ENCODE peak calls at places on chromosomes 16 and 17, in eight cellular contexts. R is OCI-LY7; G is activated T-helper 1 cell treated with anti-CD3 and anti-CD28 coated beads, Interleukin-12 subunit alpha, Interleukin-12 subunit beta, Interleukin-2, Interleukin-4 antibody, amounts not matched to agents 30 ng/mL and 10 ng/mL and 1 ng/mL, durations not matched to agents 14 hours and 24 hours and 36 hours; M is T47D; H is lower leg skin; K is LoVo; D is GM23248; I is cardiac fibroblast. Q is an unnamed sample.

GRCh38 chr16:21161211-21161610 is 2.7 kb downstream of the LDAF1 start:
- DNase-seq in G (no peak), M (no peak), K (no peak), H (no peak), D (peak), I (no peak), R (no peak), Q (no peak)

GRCh38 chr17:21208352-21208751 is 5.6 kb downstream of the TMEM11 start:
- DNase-seq in G (no peak), M (no peak), K (no peak), I (no peak), H (no peak), R (no peak), D (no peak), Q (no peak)

GRCh38 chr17:61285483-61286320 is 113.9 kb upstream of the TBX2 start:
- DNase-seq in R (no peak), H (no peak), I (peak), D (peak), G (no peak), K (no peak), M (no peak), Q (no peak)

GRCh38 chr16:54072237-54072636 is 214.3 kb downstream of the IRX3 start:
- DNase-seq in G (no peak), R (no peak), D (no peak), H (no peak), M (no peak), I (no peak), K (no peak), Q (peak)

GRCh38 chr17:61487161-61487654 is 35.0 kb downstream of the TBX4 start:
- DNase-seq in H (no peak), G (no peak), M (no peak), K (no peak), D (no peak), R (no peak), I (no peak), Q (peak)

GRCh38 chr16:23435500-23435899 is 17.5 kb downstream of the COG7 start:
- DNase-seq in K (peak), M (peak), R (peak), I (peak), H (no peak), G (peak), D (peak), Q (peak)

GRCh38 chr17:82603981-82604448 is 44.2 kb downstream of the WDR45B start:
- DNase-seq in I (peak), G (peak), D (no peak), K (no peak), R (no peak), M (no peak), H (peak), Q (no peak)

GRCh38 chr17:43673516-43674323 is 12.0 kb upstream of the MEOX1 start:
- DNase-seq in H (peak), D (peak), K (peak), M (peak), I (peak), G (peak), R (peak), Q (peak)

GRCh38 chr17:7704601-7705268 is at the start of gene EFNB3:
- DNase-seq in R (no peak), I (no peak), H (no peak), M (peak), K (no peak), D (peak), G (no peak), Q (peak)

GRCh38 chr17:49977463-49978389 is 8.7 kb downstream of the DLX4 start:
- DNase-seq in I (no peak), M (no peak), H (no peak), G (no peak), D (peak), R (no peak), K (no peak), Q (no peak)

GRCh38 chr17:19247423-19247822 is 10.3 kb downstream of the EPN2 start:
- DNase-seq in D (no peak), K (no peak), R (no peak), H (no peak), M (no peak), I (no peak), G (no peak), Q (no peak)

GRCh38 chr17:27421111-27421510 is 35.1 kb upstream of the KSR1 start:
- DNase-seq in K (no peak), H (no peak), M (no peak), R (no peak), D (no peak), G (no peak), I (no peak), Q (no peak)

GRCh38 chr17:27533874-27534815 is 77.9 kb downstream of the KSR1 start:
- DNase-seq in H (no peak), K (peak), D (peak), R (no peak), G (no peak), M (no peak), I (peak), Q (no peak)

GRCh38 chr16:57355898-57356414 is 2.6 kb upstream of the CCL22 start:
- DNase-seq in H (no peak), G (no peak), M (no peak), K (no peak), I (no peak), D (no peak), R (no peak), Q (no peak)

GRCh38 chr17:75125984-75126383 is 5.6 kb downstream of the NT5C start:
- DNase-seq in K (no peak), R (peak), M (peak), D (no peak), G (peak), H (no peak), I (no peak), Q (no peak)

GRCh38 chr17:73343168-73343634 is 31.4 kb upstream of the CDC42EP4 start:
- DNase-seq in H (no peak), M (no peak), I (peak), R (no peak), K (no peak), G (no peak), D (peak), Q (peak)

Q was measured in retina.